ENCODE peak calls at places on chromosome 18, in four cellular contexts. P is central memory CD4-positive, alpha-beta T cell; H is hypothalamus; A is neural crest cell. U is an unnamed sample.

GRCh38 chr18:10490401-10491289 is 35.2 kb upstream of the NAPG start:
- DNase-seq in P (peak), H (no peak), A (no peak), U (peak)

GRCh38 chr18:36129300-36130038 is at the start of the genes ELP2 and SLC39A6:
- DNase-seq in P (peak), H (peak), A (peak), U (peak)

GRCh38 chr18:8247700-8248099 is 361.5 kb upstream of the RAB12 start:
- DNase-seq in P (no peak), H (no peak), A (no peak), U (no peak)

GRCh38 chr18:34493099-34493544 is 217.0 kb upstream of the DTNA start:
- DNase-seq in P (no peak), H (peak), A (peak), U (peak)

GRCh38 chr18:47996091-47996541 is 65.7 kb upstream of the SMAD2 start:
- DNase-seq in P (no peak), H (no peak), A (no peak), U (no peak)

GRCh38 chr18:71398530-71398929 is 1109.7 kb downstream of the SOCS6 start:
- DNase-seq in P (no peak), H (peak), A (peak), U (peak)

GRCh38 chr18:75880913-75881504 is 453.5 kb upstream of the SMIM21 start:
- DNase-seq in P (no peak), H (no peak), A (no peak), U (no peak)

GRCh38 chr18:48106976-48107781 is 176.7 kb upstream of the SMAD2 start:
- DNase-seq in P (no peak), H (no peak), A (no peak), U (no peak)

GRCh38 chr18:62379051-62379450 is 53.9 kb downstream of the TNFRSF11A start:
- DNase-seq in P (no peak), H (no peak), A (no peak), U (no peak)

GRCh38 chr18:50190236-50190635 is 4.7 kb downstream of the MYO5B start:
- DNase-seq in P (no peak), H (no peak), A (no peak), U (no peak)

GRCh38 chr18:56479836-56480235 is 158.6 kb downstream of the TXNL1 start:
- DNase-seq in P (no peak), H (no peak), A (no peak), U (no peak)

GRCh38 chr18:26466026-26466425 is 82.3 kb downstream of the KCTD1 start:
- DNase-seq in P (no peak), H (no peak), A (no peak), U (no peak)

GRCh38 chr18:2997846-2998599 is 14.9 kb downstream of the LPIN2 start:
- DNase-seq in P (no peak), H (no peak), A (no peak), U (peak)

GRCh38 chr18:37512400-37512799 is 53.2 kb downstream of the CELF4 start:
- DNase-seq in P (no peak), H (no peak), A (no peak), U (no peak)

GRCh38 chr18:24016643-24017042 is 2.1 kb downstream of the TTC39C start:
- DNase-seq in P (no peak), H (no peak), A (no peak), U (no peak)

GRCh38 chr18:68623342-68623741 is 91.6 kb downstream of the TMX3 start:
- DNase-seq in P (peak), H (peak), A (peak), U (no peak)

GRCh38 chr18:79950440-79951341 is 762 bp downstream of the SLC66A2 start:
- DNase-seq in P (peak), H (no peak), A (no peak), U (no peak)

GRCh38 chr18:21241224-21242131 is 554 bp upstream of the GREB1L start:
- DNase-seq in P (no peak), H (peak), A (peak), U (no peak)

GRCh38 chr18:35407871-35408481 is 30.8 kb upstream of the ZNF396 start:
- DNase-seq in P (peak), H (peak), A (peak), U (no peak)

GRCh38 chr18:68431111-68431921 is 283.6 kb downstream of the TMX3 start:
- DNase-seq in P (no peak), H (no peak), A (no peak), U (no peak)

GRCh38 chr18:59488899-59489298 is 129.8 kb upstream of the LMAN1 start:
- DNase-seq in P (no peak), H (no peak), A (no peak), U (no peak)

GRCh38 chr18:53698907-53699306 is 525.6 kb downstream of the MBD2 start:
- DNase-seq in P (no peak), H (no peak), A (peak), U (peak)

GRCh38 chr18:76412818-76413565 is 82.0 kb downstream of the ZNF516 start:
- DNase-seq in P (no peak), H (no peak), A (no peak), U (no peak)

GRCh38 chr18:3251963-3252277 is 4.3 kb downstream of the MYL12A start:
- DNase-seq in P (no peak), H (no peak), A (no peak), U (no peak)

U was measured in caudate nucleus.